ENCODE peak calls at places on chromosomes 5 and 9, in ten cellular contexts. G, P, Y, R, K, V, A, J, S and I are unnamed samples.

GRCh38 chr5:6812091-6812490 is 98.9 kb downstream of the TENT4A start:
- DNase-seq in G (no peak), R (no peak), J (no peak), K (no peak), A (no peak), S (no peak), Y (no peak), V (no peak), P (no peak), I (no peak)

GRCh38 chr5:145531038-145531734 is 304.0 kb downstream of the PRELID2 start:
- DNase-seq in R (no peak), V (peak; percentile 81), P (no peak), A (peak; percentile 64), J (no peak), Y (peak; percentile 20), S (peak; percentile 67), G (peak; percentile 95), K (peak; percentile 78), I (peak; percentile 64)

GRCh38 chr9:134592819-134593200 is 48.8 kb upstream of the COL5A1 start:
- DNase-seq in G (no peak), P (no peak), S (no peak), K (no peak), J (no peak), A (peak; percentile 32), R (no peak), V (no peak), Y (no peak), I (no peak)

GRCh38 chr9:81885586-81885985 is 42.6 kb upstream of the SPATA31D4 start:
- DNase-seq in K (no peak), R (no peak), J (no peak), V (no peak), G (no peak), P (no peak), Y (no peak), A (no peak), S (no peak), I (no peak)

GRCh38 chr5:154202379-154203260 is 12.1 kb downstream of the GALNT10 start:
- DNase-seq in J (no peak), R (no peak), P (no peak), G (peak; percentile 21), S (no peak), Y (no peak), K (no peak), V (no peak), A (no peak), I (no peak)

GRCh38 chr9:116101516-116101915 is 52.1 kb upstream of the PAPPA start:
- DNase-seq in V (no peak), G (no peak), J (no peak), A (no peak), K (peak; percentile 80), R (no peak), S (no peak), P (no peak), Y (no peak), I (peak; percentile 84)

GRCh38 chr5:37308796-37309195 is 59.6 kb upstream of the CPLANE1 start:
- DNase-seq in K (peak; percentile 44), R (no peak), G (no peak), J (no peak), P (no peak), Y (no peak), S (no peak), V (no peak), A (no peak), I (peak; percentile 12)

GRCh38 chr5:163534476-163535172 is 29.2 kb downstream of the MAT2B start:
- DNase-seq in P (no peak), Y (no peak), K (no peak), J (no peak), S (no peak), A (no peak), R (peak; percentile 25), V (no peak), G (no peak), I (no peak)

GRCh38 chr5:368162-369084 is 46.9 kb downstream of the AHRR start:
- DNase-seq in R (peak; percentile 3), G (no peak), Y (peak; percentile 13), K (peak; percentile 70), V (no peak), A (peak; percentile 44), J (no peak), P (peak; percentile 63), S (no peak), I (peak; percentile 98)

GRCh38 chr5:54754878-54755277 is 230.5 kb downstream of the ESM1 start:
- DNase-seq in P (no peak), S (no peak), Y (no peak), K (no peak), A (no peak), J (no peak), R (no peak), G (no peak), V (no peak), I (no peak)

GRCh38 chr5:10457682-10458574 is 16.2 kb downstream of the ROPN1L start:
- DNase-seq in S (no peak), V (no peak), Y (no peak), A (no peak), R (peak; percentile 34), K (peak; percentile 58), J (no peak), G (no peak), P (peak; percentile 54), I (no peak)

GRCh38 chr5:32711693-32712462 is 757 bp downstream of the NPR3 start:
- DNase-seq in J (no peak), R (no peak), A (no peak), G (peak; percentile 19), P (no peak), S (no peak), K (peak; percentile 30), V (no peak), Y (no peak), I (peak; percentile 48)

GRCh38 chr9:130196643-130197042 is 24.4 kb downstream of the NCS1 start:
- DNase-seq in Y (no peak), P (no peak), A (no peak), J (no peak), K (peak; percentile 38), S (no peak), R (no peak), V (no peak), G (no peak), I (no peak)

GRCh38 chr5:43296835-43297234 is 16.4 kb downstream of the HMGCS1 start:
- DNase-seq in K (no peak), S (no peak), J (no peak), P (no peak), V (no peak), A (no peak), R (no peak), G (no peak), Y (no peak), I (no peak)

GRCh38 chr9:29691758-29692407 is 2118.6 kb upstream of the C9orf72 start:
- DNase-seq in Y (no peak), K (peak; percentile 57), R (no peak), S (peak; percentile 0), P (no peak), A (no peak), J (no peak), V (peak; percentile 23), G (no peak), I (peak; percentile 5)

GRCh38 chr9:17160327-17160726 is 25.5 kb downstream of the CNTLN start:
- DNase-seq in K (no peak), Y (no peak), A (no peak), R (no peak), V (no peak), S (no peak), G (no peak), J (no peak), P (no peak), I (no peak)

GRCh38 chr5:14143843-14144585 is 872 bp downstream of the TRIO start:
- DNase-seq in R (no peak), Y (no peak), K (peak; percentile 57), V (no peak), G (no peak), A (peak; percentile 72), P (peak; percentile 83), J (peak; percentile 65), S (no peak), I (peak; percentile 70)
- H3K4me3 ChIP-seq in R (peak overlapping the region; percentile 92), Y (peak overlapping the region; percentile 75), K (peak overlapping the region; percentile 94), V (peak overlapping the region; percentile 97), G (peak overlapping the region; percentile 55), A (peak overlapping the region; percentile 85), P (peak overlapping the region; percentile 76), J (peak overlapping the region; percentile 73), S (peak overlapping the region; percentile 83), I (peak overlapping the region; percentile 96)

DNA sequence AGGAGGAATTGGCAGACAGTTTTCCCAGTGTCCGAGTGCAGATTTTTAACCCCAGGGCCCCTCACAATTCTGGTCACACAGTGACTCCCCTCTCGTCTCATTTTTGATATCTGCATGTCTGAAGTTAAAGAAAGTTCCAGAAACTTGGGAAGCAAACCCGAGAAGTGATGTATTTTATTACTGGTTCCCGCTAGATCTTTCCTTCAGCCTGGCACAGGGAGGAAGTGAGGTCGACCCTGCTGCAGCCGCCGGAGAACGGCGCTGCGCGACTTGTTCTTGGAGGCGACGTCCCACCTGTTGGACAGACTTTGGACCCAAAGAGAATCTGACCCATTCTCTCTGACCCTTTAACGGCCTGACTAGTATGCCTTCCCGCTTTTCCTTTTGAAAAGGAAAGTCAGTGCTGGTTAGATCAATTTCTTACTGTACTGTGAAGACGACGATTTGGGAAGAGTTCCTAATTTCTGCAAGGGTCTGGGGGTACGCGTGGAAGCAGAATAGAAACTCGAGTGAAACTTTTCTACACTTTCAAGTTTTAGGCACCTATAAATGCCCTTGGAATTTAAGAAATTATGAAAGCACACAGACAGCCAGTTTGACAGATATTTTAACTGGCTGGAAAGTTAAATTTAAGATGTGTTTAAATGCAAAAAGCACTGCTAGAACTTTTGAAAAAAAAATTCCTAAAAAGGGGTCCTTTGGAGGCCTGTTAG is 748 bp downstream of the OTULIN start:
- DNase-seq in R (peak; percentile 32), V (no peak), Y (no peak), J (no peak), K (no peak), P (no peak), A (peak; percentile 70), S (no peak), G (peak; percentile 41), I (no peak)
- TF ChIP-seq CTCF in R (no peak), V (no peak), Y (no peak), J (no peak), K (no peak), P (no peak), A (no peak), S (peak; percentile 2), G (no peak), I (no peak)

GRCh38 chr5:36029914-36030313 is 36.8 kb downstream of the UGT3A2 start:
- DNase-seq in Y (no peak), G (no peak), P (no peak), V (no peak), J (peak; percentile 51), A (no peak), R (no peak), K (no peak), S (no peak), I (no peak)
- H3K4me3 ChIP-seq in Y (no peak overlapping the region), G (no peak overlapping the region), P (no peak overlapping the region), V (no peak overlapping the region), J (no peak overlapping the region), A (no peak overlapping the region), R (no peak overlapping the region), K (no peak overlapping the region), S (no peak overlapping the region), I (no peak overlapping the region)

DNA sequence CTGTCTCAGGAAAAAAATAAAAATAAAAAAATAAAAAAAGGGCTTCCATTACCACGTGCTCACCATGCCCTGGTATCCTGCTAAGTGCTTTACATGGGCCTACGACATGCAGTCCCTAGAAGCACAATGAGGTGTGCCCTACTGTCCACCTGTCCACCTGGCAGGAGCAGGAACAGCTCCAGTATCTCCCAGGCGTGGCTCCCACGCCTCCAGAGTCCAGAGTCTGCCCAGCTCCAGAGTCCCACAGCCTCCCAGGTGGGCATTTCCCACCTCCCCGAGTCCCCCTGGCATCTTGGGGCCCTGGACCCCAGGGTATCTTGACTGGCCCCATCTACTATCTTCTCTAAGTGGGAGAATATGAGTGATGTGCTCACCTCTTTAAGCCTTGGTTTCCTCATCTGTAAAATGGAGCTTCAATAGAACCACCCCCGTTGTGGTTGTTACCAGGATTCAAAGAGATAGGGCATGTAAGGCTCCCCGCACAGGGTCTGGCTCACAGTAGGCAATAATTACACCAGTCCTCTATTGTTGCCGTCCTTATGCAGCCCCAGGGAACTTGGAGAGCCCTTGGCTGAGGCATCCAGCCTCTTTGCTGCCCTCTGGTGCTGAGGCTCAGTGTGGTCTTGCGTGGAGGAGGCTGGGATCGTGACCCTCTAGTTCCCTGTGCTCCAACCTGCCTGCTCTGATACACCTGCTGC is 8.9 kb downstream of the CXCL14 start:
- DNase-seq in Y (no peak), R (no peak), J (no peak), G (peak; percentile 29), V (peak; percentile 51), S (no peak), A (peak; percentile 50), K (peak; percentile 46), P (no peak), I (peak; percentile 32)
- TF ChIP-seq CTCF in Y (no peak), R (peak; percentile 14), J (peak; percentile 40), G (peak; percentile 14), V (peak; percentile 69), S (peak; percentile 71), A (peak; percentile 37), K (peak; percentile 69), P (peak; percentile 42), I (peak; percentile 70)